ENCODE peak calls at places on chromosomes 11 and 22, in seven cellular contexts. W is fibroblast of the aortic adventitia, U is hepatocyte, C is HL-60, N is epithelial cell of esophagus, B is lung, T is tibial nerve. D is an unnamed sample.
A peak's percentile ranks its signal among the peaks of the same experiment; 100 is the strongest.

GRCh38 chr11:7967826-7968225 is 2.6 kb upstream of the NLRP10 start:
- DNase-seq in N (peak; percentile 41), U (no peak), W (peak; percentile 44), C (no peak), T (no peak), B (no peak), D (no peak)

GRCh38 chr11:128894685-128895084 is 3.5 kb downstream of the KCNJ5 start:
- DNase-seq in W (no peak), B (peak; percentile 80), T (no peak), U (peak; percentile 49), C (no peak), N (no peak), D (no peak)

GRCh38 chr11:43010042-43010441 is 301.8 kb upstream of the API5 start:
- DNase-seq in W (no peak), U (no peak), C (no peak), T (no peak), N (no peak), B (no peak), D (no peak)

GRCh38 chr11:29272019-29272654 is 744.7 kb downstream of the KCNA4 start:
- DNase-seq in B (no peak), T (no peak), U (no peak), C (no peak), N (peak; percentile 67), W (peak; percentile 64), D (no peak)

GRCh38 chr11:42913731-42914130 is 398.1 kb upstream of the API5 start:
- DNase-seq in T (no peak), N (no peak), U (no peak), W (no peak), C (no peak), B (no peak), D (no peak)

GRCh38 chr11:114082415-114082748 is 22.9 kb downstream of the ZBTB16 start:
- DNase-seq in U (peak; percentile 63), C (peak; percentile 80), N (no peak), B (no peak), W (no peak), T (no peak), D (no peak)

GRCh38 chr22:46942816-46943783 is 180.7 kb downstream of the TBC1D22A start:
- DNase-seq in W (no peak), U (no peak), B (peak; percentile 44), C (no peak), T (peak; percentile 45), N (peak; percentile 46), D (no peak)

GRCh38 chr11:84588131-84588829 is 1038.9 kb downstream of the DLG2 start:
- DNase-seq in T (no peak), W (no peak), U (no peak), N (peak; percentile 9), C (no peak), B (no peak), D (no peak)

GRCh38 chr22:32985899-32986772 is 72.0 kb downstream of the SYN3 start:
- DNase-seq in C (peak; percentile 24), U (peak; percentile 91), N (peak; percentile 90), B (peak; percentile 76), W (peak; percentile 86), T (peak; percentile 94), D (peak; percentile 44)

GRCh38 chr22:49727191-49727880 is 100.3 kb downstream of the BRD1 start:
- DNase-seq in C (no peak), N (no peak), B (no peak), T (no peak), U (no peak), W (no peak), D (no peak)

GRCh38 chr22:49726701-49727101 is 101.0 kb downstream of the BRD1 start:
- DNase-seq in T (no peak), W (no peak), C (no peak), U (no peak), N (no peak), B (no peak), D (no peak)

GRCh38 chr22:49725516-49725915 is 102.2 kb downstream of the BRD1 start:
- DNase-seq in N (no peak), U (no peak), B (no peak), T (no peak), C (no peak), W (no peak), D (no peak)

GRCh38 chr22:49724893-49725489 is 102.7 kb downstream of the BRD1 start:
- DNase-seq in C (peak; percentile 24), N (peak; percentile 13), U (peak; percentile 74), T (peak; percentile 43), W (no peak), B (no peak), D (no peak)

DNA sequence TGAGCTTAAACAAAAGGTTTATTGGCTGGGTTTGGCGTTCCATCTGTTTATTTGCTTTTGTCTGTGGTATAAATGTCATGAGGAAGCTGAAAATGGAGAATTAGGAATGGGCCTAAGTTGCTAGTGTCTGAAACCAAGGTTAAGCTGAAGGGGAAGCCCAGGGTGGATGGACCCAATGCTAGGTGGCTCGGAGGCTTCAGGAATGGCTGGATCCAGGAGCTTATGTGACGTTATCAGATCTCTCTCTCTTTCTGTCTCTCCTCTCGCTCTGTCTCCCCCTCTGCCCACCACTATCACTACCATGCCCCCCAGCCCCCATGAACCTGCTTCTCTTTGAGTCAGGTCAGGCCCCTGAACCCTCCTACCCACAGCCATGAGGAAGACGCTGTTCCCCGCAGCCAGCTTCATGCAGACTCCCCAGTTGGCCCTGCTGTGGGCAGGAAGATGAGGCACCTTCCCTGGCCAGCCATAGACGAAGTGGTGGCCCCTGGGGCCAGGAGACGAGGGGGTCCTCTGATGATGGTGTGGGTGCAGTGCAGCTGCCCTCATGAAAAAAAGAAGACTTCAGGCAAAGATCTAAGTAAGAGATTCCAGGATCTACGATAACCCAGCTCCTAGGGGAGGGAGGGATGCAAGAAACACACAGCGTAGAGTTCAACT is 101.5 kb downstream of the BRD1 start:
- DNase-seq in B (no peak), T (no peak), N (no peak), C (no peak), W (no peak), U (no peak), D (no peak)
- H3K4me3 ChIP-seq in B (no peak overlapping the region), T (no peak overlapping the region), N (no peak overlapping the region), C (no peak overlapping the region), W (no peak overlapping the region), U (no peak overlapping the region), D (no peak overlapping the region)

GRCh38 chr11:122099345-122100045 is 16.5 kb downstream of the BLID start:
- DNase-seq in W (peak; percentile 79), N (peak; percentile 39), T (no peak), B (no peak), C (no peak), U (no peak), D (no peak)

GRCh38 chr11:122101625-122102291 is 14.3 kb downstream of the BLID start:
- DNase-seq in B (peak; percentile 42), C (no peak), U (peak; percentile 81), W (peak; percentile 89), N (peak; percentile 78), T (peak; percentile 78), D (peak; percentile 53)

GRCh38 chr11:122098223-122098980 is 17.6 kb downstream of the BLID start:
- DNase-seq in C (no peak), N (peak; percentile 13), B (no peak), W (peak; percentile 63), U (no peak), T (no peak), D (no peak)

GRCh38 chr11:122102426-122102825 is 13.6 kb downstream of the BLID start:
- DNase-seq in T (no peak), C (no peak), U (no peak), N (no peak), B (no peak), W (peak; percentile 41), D (no peak)

DNA sequence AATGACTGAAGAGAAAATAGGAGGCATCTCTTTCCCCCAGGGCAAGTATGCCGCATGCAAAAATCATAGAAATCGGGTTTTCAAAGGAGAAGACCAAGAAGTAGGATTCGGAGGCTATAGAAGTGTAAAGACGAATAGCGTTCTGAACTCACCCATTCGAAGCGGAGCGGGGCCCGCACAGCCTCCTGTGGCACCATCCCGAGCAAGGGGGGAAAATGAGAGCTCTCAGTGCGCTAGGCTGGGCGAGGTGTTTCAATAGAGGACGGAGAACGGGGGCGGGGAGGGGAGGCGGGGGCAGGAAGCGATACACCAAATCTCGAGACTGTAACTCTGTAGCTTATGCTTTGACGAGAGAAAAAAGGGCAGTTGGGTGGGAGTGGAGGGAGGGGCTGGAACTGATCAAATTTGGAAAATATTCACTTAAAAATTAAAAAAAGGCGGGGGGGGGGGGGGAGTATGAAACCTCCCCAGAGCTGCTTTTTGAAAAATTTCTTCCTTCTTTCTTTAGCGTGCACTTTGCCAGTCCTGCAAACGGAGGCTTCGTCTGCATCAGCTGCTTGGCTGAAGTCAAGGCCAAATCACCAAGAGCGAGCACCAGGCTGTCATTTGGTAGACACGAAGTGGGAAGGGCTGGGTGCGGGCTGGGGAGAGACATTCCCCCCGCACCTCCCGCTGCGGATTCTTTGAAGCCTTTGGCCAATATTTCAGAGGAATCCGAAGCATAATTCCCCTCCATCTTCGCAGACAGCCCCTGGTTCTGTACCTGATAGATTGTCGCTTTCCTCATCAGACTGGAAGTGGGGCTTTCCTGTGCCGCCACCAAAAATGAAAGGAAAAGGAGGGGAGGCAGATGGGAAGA is 15.6 kb downstream of the BLID start:
- DNase-seq in C (no peak), T (peak; percentile 66), W (peak; percentile 89), B (no peak), U (peak; percentile 54), N (peak; percentile 53), D (peak; percentile 38)
- H3K4me3 ChIP-seq in C (no peak overlapping the region), T (peak overlapping the region; percentile 62), W (peak overlapping the region; percentile 64), B (peak overlapping the region; percentile 26), U (peak overlapping the region; percentile 70), N (peak overlapping the region; percentile 72), D (peak overlapping the region; percentile 79)

DNA sequence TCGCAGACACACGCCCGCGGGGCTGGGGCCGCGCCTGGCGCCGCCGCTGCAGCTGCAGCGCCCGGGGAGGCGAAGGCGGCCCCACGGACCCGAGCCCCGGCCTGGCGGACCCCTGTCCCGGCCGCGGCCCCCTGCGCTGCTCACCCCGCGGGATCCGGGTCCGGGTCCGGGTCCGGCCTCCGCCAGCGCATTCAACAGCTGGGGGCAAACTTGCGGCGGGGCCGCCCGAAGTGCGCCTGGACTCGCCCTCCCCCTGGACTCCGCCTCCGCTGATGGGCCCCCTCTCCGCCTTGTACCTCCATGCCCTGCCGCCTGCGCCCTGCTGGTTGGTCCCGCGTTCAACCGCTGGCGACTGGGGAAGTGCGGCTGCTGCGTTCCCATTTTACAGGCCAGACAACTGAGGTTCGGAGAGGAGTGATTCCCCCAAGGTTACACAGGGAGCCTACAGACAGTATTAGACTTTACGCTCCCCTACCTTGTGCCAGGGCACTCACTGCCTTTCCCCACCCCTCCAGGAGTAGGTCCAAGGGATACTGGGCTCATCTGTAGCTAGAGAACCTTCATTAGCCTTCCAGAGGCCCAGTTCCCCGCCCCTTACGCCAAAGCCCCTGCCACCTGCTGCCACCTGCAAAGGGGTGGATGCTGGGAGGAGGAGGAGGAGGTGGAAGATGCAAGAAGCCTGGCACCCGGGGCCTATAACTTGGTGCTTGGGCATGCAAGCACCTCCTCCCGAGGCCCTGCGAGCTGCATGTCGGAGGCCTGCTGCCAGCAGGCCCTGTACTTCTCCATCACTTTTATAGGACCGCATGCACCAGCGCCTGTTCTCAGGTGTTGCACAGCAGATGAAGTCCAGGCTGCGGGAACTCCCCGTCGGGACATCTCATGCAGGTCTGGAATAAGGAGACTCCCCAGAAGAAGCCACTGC is 694 bp upstream of the ELFN2 start:
- DNase-seq in C (no peak), U (no peak), N (no peak), T (no peak), B (no peak), W (no peak), D (no peak)
- H3K4me3 ChIP-seq in C (no peak overlapping the region), U (no peak overlapping the region), N (no peak overlapping the region), T (peak overlapping the region; percentile 56), B (no peak overlapping the region), W (peak overlapping the region; percentile 64), D (peak overlapping the region; percentile 65)

DNA sequence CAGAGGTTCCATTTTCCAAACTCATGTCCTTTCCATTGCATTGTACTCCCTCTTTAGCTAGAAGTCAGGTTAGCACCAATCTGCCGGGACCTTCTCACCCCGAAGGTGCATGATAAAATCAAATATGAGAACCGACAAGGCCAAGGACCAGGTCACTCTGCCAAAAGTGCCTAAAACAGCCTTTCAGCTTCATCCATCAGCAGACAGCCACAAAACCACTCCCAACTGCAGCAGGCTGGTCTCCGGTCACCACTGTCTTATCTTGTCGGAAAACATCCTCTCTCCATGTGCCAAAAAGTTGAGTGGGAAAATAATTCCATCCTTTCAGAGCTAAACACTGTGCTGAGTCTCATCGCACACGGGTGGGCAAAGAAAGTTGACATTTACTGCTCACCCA is 1.4 kb downstream of the PI4KA start:
- DNase-seq in B (no peak), W (peak; percentile 2), U (no peak), C (no peak), N (no peak), T (no peak), D (no peak)
- H3K4me3 ChIP-seq in B (peak overlapping the region; percentile 13), W (peak overlapping the region; percentile 85), U (peak overlapping the region; percentile 65), C (peak overlapping the region; percentile 91), N (peak overlapping the region; percentile 76), T (peak overlapping the region; percentile 88), D (peak overlapping the region; percentile 92)